ENCODE peak calls at places on chromosome 21, in four cellular contexts. Q is stimulated activated CD4-positive, alpha-beta T cell treated with anti-CD3 and anti-CD28 coated beads, Interleukin-2, amount 100 ng/mL, for 24 hours; U is HTR-8/SVneo; P is Karpas-422. L is an unnamed sample.
A peak's percentile ranks its signal among the peaks of the same experiment; 100 is the strongest.

GRCh38 chr21:35010450-35010849 is 38.7 kb downstream of the RUNX1 start:
- DNase-seq in Q (no peak), U (no peak), P (no peak), L (no peak)

GRCh38 chr21:38861989-38862683 is 56.4 kb downstream of the ETS2 start:
- DNase-seq in Q (no peak), U (no peak), P (peak; percentile 89), L (peak; percentile 54)

GRCh38 chr21:35254752-35255138 is 205.6 kb upstream of the RUNX1 start:
- DNase-seq in Q (no peak), U (no peak), P (no peak), L (no peak)

GRCh38 chr21:44581158-44581557 is 754 bp upstream of the KRTAP10-5 start:
- DNase-seq in Q (no peak), U (no peak), P (no peak), L (no peak)

GRCh38 chr21:45317401-45318145 is 29.9 kb upstream of the POFUT2 start:
- DNase-seq in Q (no peak), U (peak; percentile 48), P (no peak), L (no peak)

GRCh38 chr21:46244602-46245001 is 16.0 kb upstream of the LSS start:
- DNase-seq in Q (no peak), U (no peak), P (no peak), L (no peak)

GRCh38 chr21:46194374-46195334 is 10.4 kb upstream of the SPATC1L start:
- DNase-seq in Q (no peak), U (no peak), P (no peak), L (no peak)

GRCh38 chr21:25944672-25945213 is 210.0 kb downstream of the GABPA start:
- DNase-seq in Q (no peak), U (no peak), P (no peak), L (no peak)

GRCh38 chr21:16644690-16645089 is 868.2 kb upstream of the CXADR start:
- DNase-seq in Q (no peak), U (no peak), P (no peak), L (no peak)

GRCh38 chr21:45263534-45263933 is 24.2 kb downstream of the POFUT2 start:
- DNase-seq in Q (no peak), U (no peak), P (no peak), L (no peak)

GRCh38 chr21:17461014-17461413 is 51.8 kb upstream of the CXADR start:
- DNase-seq in Q (no peak), U (peak; percentile 26), P (no peak), L (no peak)

GRCh38 chr21:43585924-43586411 is 73.3 kb downstream of the HSF2BP start:
- DNase-seq in Q (no peak), U (peak; percentile 90), P (no peak), L (peak; percentile 48)

GRCh38 chr21:25691931-25692330 is 42.8 kb downstream of the ATP5PF start:
- DNase-seq in Q (no peak), U (no peak), P (no peak), L (no peak)

GRCh38 chr21:34243562-34243961 is 120.2 kb upstream of the KCNE2 start:
- DNase-seq in Q (peak; percentile 16), U (peak; percentile 15), P (peak; percentile 62), L (peak; percentile 55)

GRCh38 chr21:41258617-41259016 is 58.0 kb upstream of the FAM3B start:
- DNase-seq in Q (no peak), U (no peak), P (no peak), L (no peak)

GRCh38 chr21:42436914-42437313 is 33.2 kb downstream of the UBASH3A start:
- DNase-seq in Q (no peak), U (no peak), P (no peak), L (no peak)

GRCh38 chr21:45551316-45551715 is 9.1 kb upstream of the SLC19A1 start:
- DNase-seq in Q (peak; percentile 45), U (peak; percentile 67), P (no peak), L (peak; percentile 70)

GRCh38 chr21:25421327-25422028 is 185.8 kb downstream of the MRPL39 start:
- DNase-seq in Q (peak; percentile 57), U (peak; percentile 20), P (peak; percentile 88), L (peak; percentile 70)

GRCh38 chr21:42405064-42406059 is 1.7 kb downstream of the UBASH3A start:
- DNase-seq in Q (no peak), U (no peak), P (no peak), L (no peak)

GRCh38 chr21:18244721-18245486 is at the start of gene CHODL:
- DNase-seq in Q (peak; percentile 0), U (no peak), P (no peak), L (no peak)

GRCh38 chr21:46179708-46180078 is 4.6 kb downstream of the SPATC1L start:
- DNase-seq in Q (no peak), U (no peak), P (no peak), L (no peak)

GRCh38 chr21:45300786-45301520 is 13.3 kb upstream of the POFUT2 start:
- DNase-seq in Q (no peak), U (no peak), P (no peak), L (no peak)

GRCh38 chr21:32515869-32516268 is 69.5 kb downstream of the TCP10L start:
- DNase-seq in Q (no peak), U (no peak), P (no peak), L (peak; percentile 18)

GRCh38 chr21:39664586-39664985 is 51.8 kb downstream of the B3GALT5 start:
- DNase-seq in Q (no peak), U (no peak), P (no peak), L (no peak)

GRCh38 chr21:33029512-33029921 is 3.8 kb downstream of the OLIG2 start:
- DNase-seq in Q (no peak), U (no peak), P (no peak), L (no peak)

GRCh38 chr21:33682992-33683627 is 40.8 kb downstream of the ITSN1 start:
- DNase-seq in Q (no peak), U (peak; percentile 67), P (no peak), L (no peak)

GRCh38 chr21:45629046-45629981 is 14.2 kb upstream of the PCBP3 start:
- DNase-seq in Q (no peak), U (no peak), P (no peak), L (no peak)

GRCh38 chr21:26570203-26570602 is 2.9 kb downstream of the CYYR1 start:
- DNase-seq in Q (no peak), U (no peak), P (no peak), L (no peak)

GRCh38 chr21:36048357-36048756 is 12.0 kb downstream of the SETD4 start:
- DNase-seq in Q (no peak), U (no peak), P (no peak), L (no peak)

GRCh38 chr21:38857152-38857825 is 51.6 kb downstream of the ETS2 start:
- DNase-seq in Q (no peak), U (no peak), P (no peak), L (no peak)